ENCODE peak calls at places on chromosomes 13 and 19, in four cellular contexts. W is GM12878, I is HepG2, Q is K562. Z is an unnamed sample. For H3K4me1, the result is how much of the 10 kb centered on the place peaks cover.

GRCh38 chr13:79490846-79491245 is 9.9 kb downstream of the NDFIP2 start:
- DNase-seq in W (no peak), I (no peak), Q (no peak), Z (no peak)

GRCh38 chr19:45275370-45275971 is 24.4 kb downstream of the MARK4 start:
- DNase-seq in W (no peak), I (no peak), Q (no peak), Z (no peak)

GRCh38 chr19:40236366-40236765 is 9.9 kb upstream of the CCNP start:
- DNase-seq in W (no peak), I (no peak), Q (no peak), Z (no peak)

GRCh38 chr19:18777156-18777724 is 13.9 kb downstream of the COMP start:
- DNase-seq in W (no peak), I (no peak), Q (no peak), Z (no peak)

GRCh38 chr19:2524840-2525723 is 49.2 kb downstream of the GADD45B start:
- DNase-seq in W (no peak), I (peak), Q (no peak), Z (peak)

GRCh38 chr13:93224545-93224944 is 2.1 kb upstream of the GPC6 start:
- DNase-seq in W (no peak), I (peak), Q (no peak), Z (peak)

GRCh38 chr13:35157143-35157755 is 215.2 kb downstream of the NBEA start:
- DNase-seq in W (peak), I (peak), Q (no peak), Z (peak)

GRCh38 chr13:28326081-28326480 is 168.8 kb downstream of the FLT1 start:
- DNase-seq in W (no peak), I (no peak), Q (no peak), Z (no peak)

GRCh38 chr13:28313579-28313978 is 175.2 kb downstream of the PAN3 start:
- DNase-seq in W (no peak), I (no peak), Q (no peak), Z (peak)

GRCh38 chr19:18346091-18346490 is 5.7 kb downstream of the PGPEP1 start:
- DNase-seq in W (no peak), I (no peak), Q (no peak), Z (peak)

GRCh38 chr19:3506384-3507340 is 551 bp downstream of the FZR1 start:
- DNase-seq in W (no peak), I (no peak), Q (peak), Z (peak)

GRCh38 chr19:35755550-35756371 is 1.1 kb downstream of the HSPB6 start:
- DNase-seq in W (no peak), I (no peak), Q (no peak), Z (peak)

GRCh38 chr19:54017266-54017665 is 25.8 kb downstream of the CACNG6 start:
- DNase-seq in W (no peak), I (no peak), Q (no peak), Z (peak)

GRCh38 chr19:38290631-38291147 is 13.4 kb upstream of the C19orf33 start:
- DNase-seq in W (no peak), I (no peak), Q (no peak), Z (no peak)

GRCh38 chr19:35901854-35902661 is at the start of gene HCST:
- DNase-seq in W (no peak), I (no peak), Q (no peak), Z (no peak)

GRCh38 chr19:38736036-38736412 is 8.2 kb downstream of the CAPN12 start:
- DNase-seq in W (no peak), I (no peak), Q (peak), Z (peak)

GRCh38 chr19:53874384-53874995 is 6.8 kb downstream of the MYADM start:
- DNase-seq in W (no peak), I (no peak), Q (no peak), Z (no peak)

GRCh38 chr13:23506821-23507210 is 63.4 kb upstream of the TNFRSF19 start:
- DNase-seq in W (no peak), I (no peak), Q (no peak), Z (no peak)

GRCh38 chr13:79541426-79542049 is 60.6 kb downstream of the NDFIP2 start:
- DNase-seq in W (peak), I (peak), Q (peak), Z (peak)

GRCh38 chr13:68727165-68727564 is 1380.5 kb upstream of the ATXN8OS start:
- DNase-seq in W (no peak), I (no peak), Q (no peak), Z (no peak)

GRCh38 chr13:109764474-109765292 is 21.7 kb downstream of the IRS2 start:
- DNase-seq in W (no peak), I (no peak), Q (no peak), Z (peak)

GRCh38 chr19:34681478-34681877 is 4.0 kb downstream of the ZNF302 start:
- DNase-seq in W (no peak), I (no peak), Q (no peak), Z (no peak)

GRCh38 chr13:111282997-111283396 is 37.4 kb upstream of the TEX29 start:
- DNase-seq in W (no peak), I (no peak), Q (no peak), Z (no peak)

GRCh38 chr19:31015778-31016177 is 333.5 kb downstream of the TSHZ3 start:
- DNase-seq in W (no peak), I (no peak), Q (no peak), Z (no peak)

GRCh38 chr13:28492527-28493367 is 2.2 kb downstream of the FLT1 start:
- DNase-seq in W (peak), I (no peak), Q (no peak), Z (peak)

GRCh38 chr13:52348081-52348480 is 57.9 kb downstream of the THSD1 start:
- DNase-seq in W (no peak), I (no peak), Q (no peak), Z (no peak)

GRCh38 chr19:16470911-16471811 is 609 bp downstream of the EPS15L1 start:
- DNase-seq in W (no peak), I (no peak), Q (no peak), Z (peak)

GRCh38 chr19:4061683-4062575 is 4.8 kb downstream of the ZBTB7A start:
- DNase-seq in W (no peak), I (no peak), Q (no peak), Z (peak)

GRCh38 chr13:110616103-110617101 is 1.1 kb downstream of the NAXD start:
- DNase-seq in W (no peak), I (peak), Q (peak), Z (peak)

GRCh38 chr19:35088514-35088913 is 27.1 kb upstream of the FXYD3 start:
- DNase-seq in W (no peak), I (no peak), Q (no peak), Z (no peak)

GRCh38 chr13:59145381-59145780 is 1018.3 kb downstream of the DIAPH3 start:
- DNase-seq in W (no peak), I (no peak), Q (no peak), Z (no peak)

GRCh38 chr13:43558312-43558711 is 228.5 kb downstream of the ENOX1 start:
- DNase-seq in W (no peak), I (no peak), Q (no peak), Z (no peak)

GRCh38 chr19:14979498-14980255 is at the start of gene SLC1A6:
- DNase-seq in W (no peak), I (no peak), Q (no peak), Z (peak)

GRCh38 chr19:19081642-19082151 is 17.9 kb downstream of the SLC25A42 start:
- DNase-seq in W (no peak), I (no peak), Q (no peak), Z (no peak)

GRCh38 chr13:107104631-107105030 is 536.7 kb upstream of the ARGLU1 start:
- DNase-seq in W (no peak), I (no peak), Q (no peak), Z (no peak)

GRCh38 chr19:45186509-45187334 is 8.1 kb downstream of the BLOC1S3 start:
- DNase-seq in W (no peak), I (peak), Q (no peak), Z (no peak)

GRCh38 chr19:51713319-51714285 is 10.2 kb downstream of the HAS1 start:
- DNase-seq in W (no peak), I (no peak), Q (no peak), Z (no peak)

GRCh38 chr13:33543631-33544030 is 258.1 kb upstream of the STARD13 start:
- DNase-seq in W (no peak), I (no peak), Q (no peak), Z (peak)

DNA sequence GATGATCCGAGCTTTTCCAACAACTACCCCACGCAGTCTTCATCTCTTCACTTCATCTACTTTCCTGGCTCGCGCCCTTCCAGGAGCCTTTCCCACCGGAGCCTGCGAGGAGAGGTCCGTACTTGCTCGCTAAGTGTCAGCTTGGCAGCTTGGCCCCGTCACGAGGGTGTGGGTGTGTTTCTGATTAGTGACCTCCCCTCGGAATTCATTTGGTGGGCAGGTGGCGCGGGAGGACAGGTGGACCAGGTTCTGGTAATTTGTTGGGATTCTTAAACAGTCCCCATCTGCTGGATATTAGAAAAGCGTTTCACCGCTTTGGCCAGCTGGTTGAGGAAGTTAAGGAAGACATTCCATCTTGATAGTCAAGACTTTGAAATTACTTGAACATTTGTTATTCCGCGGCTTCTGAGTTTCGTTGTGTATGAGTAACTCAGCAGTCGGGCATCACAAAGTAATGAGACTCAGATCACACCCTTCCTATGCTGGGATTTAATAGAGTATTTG is 515 bp downstream of the UFM1 start:
- DNase-seq in W (no peak), I (peak), Q (peak), Z (peak)
- TF ChIP-seq JUNB in W (no peak), I (no peak), Q (no peak), Z (no peak)

DNA sequence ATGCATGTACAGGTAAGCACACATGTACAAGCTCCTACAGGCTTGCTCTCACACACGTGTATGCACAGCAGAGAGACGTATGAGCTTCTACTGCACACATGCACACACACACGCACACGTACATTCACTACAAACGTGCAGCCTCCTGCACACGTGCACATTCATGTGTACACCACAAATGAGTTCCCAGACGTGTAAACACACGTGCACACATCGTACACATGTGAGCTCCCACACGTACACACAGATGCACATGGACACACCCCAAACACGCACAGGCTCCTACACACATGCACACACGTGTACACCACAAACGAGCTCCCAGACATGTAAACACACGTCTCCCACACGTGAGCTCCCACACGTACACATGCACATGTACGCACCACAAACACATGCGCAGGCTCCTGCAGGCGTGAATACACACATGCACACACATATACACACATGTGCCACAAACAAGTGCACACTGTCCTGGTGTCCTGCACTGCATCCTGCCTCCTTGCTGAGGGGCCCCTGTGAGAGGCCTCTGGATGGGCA is 83.7 kb upstream of the MCF2L start:
- DNase-seq in W (no peak), I (no peak), Q (no peak), Z (no peak)
- TF ChIP-seq POLR2AphosphoS5 in W (no peak), I (peak), Q (no peak), Z (no peak)

DNA sequence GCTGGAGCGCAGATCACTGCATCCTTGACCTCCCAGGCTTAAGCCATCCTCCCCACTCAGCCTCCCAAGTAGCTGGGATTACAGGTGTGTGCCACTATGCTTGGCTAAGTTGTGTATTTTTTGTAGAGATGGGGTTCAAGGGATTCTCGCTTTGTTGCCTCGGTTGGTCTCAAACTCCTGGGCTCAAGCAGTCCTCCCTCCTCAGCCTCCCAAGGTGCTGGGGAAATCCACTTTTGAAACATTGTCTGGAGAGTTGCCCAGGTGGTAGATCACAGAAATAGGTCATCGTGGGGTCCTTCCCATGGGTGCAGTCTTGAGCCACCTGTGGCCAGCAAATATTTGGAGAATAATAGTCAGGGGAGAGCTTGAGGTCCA is 5.2 kb downstream of the LDLR start:
- DNase-seq in W (no peak), I (no peak), Q (no peak), Z (no peak)
- H3K4me1 ChIP-seq in W (under half), I (half or more), Q (under half), Z (under half)

DNA sequence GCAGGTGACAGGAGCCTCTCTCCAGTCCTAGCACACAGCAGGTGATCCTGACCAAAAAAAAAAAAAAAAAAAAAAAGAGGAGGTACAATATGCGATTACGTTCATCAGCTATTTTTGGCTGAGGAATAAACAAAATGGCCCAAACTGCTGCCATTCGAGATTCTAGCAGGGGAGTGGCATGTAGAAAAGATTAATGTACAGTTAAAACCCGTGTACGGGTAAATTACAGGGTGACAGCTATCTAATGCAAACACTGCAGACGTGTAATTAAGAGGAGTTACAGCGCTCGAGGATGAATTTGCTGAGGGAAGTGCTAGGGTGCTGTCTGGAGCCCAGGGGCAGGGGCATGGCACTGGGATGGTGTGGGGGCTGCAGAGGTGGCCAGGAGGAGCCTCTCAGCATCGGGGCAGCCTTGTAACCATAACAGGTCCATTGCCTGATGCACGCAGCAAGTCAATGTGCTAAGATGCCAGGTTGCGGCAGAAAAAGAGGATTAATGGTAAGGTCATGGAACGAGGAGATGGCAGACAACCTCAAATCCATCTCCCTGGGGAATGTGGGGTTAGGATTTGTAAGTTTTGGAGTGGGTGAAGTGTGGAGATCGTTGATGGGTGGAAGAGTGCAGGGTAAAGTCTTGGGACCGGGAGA is 17.4 kb downstream of the CHST8 start:
- DNase-seq in W (no peak), I (no peak), Q (no peak), Z (no peak)
- TF ChIP-seq JUNB in W (no peak), I (no peak), Q (no peak), Z (no peak)

GRCh38 chr13:112325941-112326645 is 50.1 kb upstream of the SPACA7 start:
- DNase-seq in W (no peak), I (no peak), Q (no peak), Z (no peak)
- TF ChIP-seq POLR2AphosphoS5 in W (no peak), I (no peak), Q (no peak), Z (no peak)

DNA sequence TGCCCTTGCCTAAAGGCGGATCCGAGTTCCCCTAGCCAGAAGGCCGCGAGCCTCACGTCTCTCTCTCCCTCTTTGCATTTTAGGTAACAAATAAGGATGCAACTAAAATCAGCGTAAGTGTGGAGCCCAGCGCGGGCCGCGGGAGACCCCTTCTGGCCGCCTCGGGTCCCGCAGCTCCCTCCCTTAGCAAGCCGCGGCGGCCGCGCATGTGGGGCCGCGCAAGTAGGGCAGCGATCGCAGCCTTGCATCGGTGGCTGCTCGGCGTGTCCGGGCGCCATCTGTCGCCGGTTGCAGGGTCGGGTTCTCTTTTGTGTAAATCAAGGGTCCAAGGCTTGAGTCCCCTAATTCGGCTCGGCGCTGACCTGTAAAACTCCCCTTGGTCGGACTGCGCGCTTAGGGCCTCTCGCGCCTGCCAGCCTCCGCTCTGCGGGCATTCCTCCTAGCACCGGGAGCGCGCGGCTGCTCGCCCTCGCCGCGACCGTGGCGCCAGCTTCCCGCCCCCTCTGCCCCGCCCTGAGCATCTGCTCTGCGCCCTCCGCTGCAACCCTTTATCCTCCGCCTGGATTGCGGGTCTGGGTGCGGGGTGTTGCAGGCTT is 2.7 kb downstream of the VSTM2B start:
- DNase-seq in W (peak), I (peak), Q (peak), Z (peak)
- H3K4me1 ChIP-seq in W (under half), I (under half), Q (under half), Z (under half)

DNA sequence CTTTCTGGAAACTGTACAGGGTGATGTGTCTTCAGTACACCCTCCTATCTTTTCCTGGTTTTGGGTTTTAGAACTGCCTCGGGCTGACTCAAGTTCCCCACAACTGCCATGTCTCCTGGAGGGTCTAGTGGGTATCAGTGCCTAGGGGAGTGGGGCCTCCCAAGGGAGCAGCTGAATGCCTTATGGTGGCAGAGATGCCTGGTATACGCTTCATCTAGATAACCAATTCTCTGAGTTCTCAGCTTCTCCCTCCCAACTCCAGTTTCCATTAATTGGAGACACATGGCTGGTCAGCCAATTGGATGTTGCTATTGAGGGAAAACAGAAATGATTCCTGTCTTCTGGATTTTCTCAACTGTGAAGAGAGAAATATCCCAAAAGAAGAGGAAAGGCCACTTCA is 12.8 kb downstream of the ZNF439 start:
- DNase-seq in W (no peak), I (no peak), Q (no peak), Z (no peak)
- TF ChIP-seq JUNB in W (no peak), I (no peak), Q (no peak), Z (no peak)

DNA sequence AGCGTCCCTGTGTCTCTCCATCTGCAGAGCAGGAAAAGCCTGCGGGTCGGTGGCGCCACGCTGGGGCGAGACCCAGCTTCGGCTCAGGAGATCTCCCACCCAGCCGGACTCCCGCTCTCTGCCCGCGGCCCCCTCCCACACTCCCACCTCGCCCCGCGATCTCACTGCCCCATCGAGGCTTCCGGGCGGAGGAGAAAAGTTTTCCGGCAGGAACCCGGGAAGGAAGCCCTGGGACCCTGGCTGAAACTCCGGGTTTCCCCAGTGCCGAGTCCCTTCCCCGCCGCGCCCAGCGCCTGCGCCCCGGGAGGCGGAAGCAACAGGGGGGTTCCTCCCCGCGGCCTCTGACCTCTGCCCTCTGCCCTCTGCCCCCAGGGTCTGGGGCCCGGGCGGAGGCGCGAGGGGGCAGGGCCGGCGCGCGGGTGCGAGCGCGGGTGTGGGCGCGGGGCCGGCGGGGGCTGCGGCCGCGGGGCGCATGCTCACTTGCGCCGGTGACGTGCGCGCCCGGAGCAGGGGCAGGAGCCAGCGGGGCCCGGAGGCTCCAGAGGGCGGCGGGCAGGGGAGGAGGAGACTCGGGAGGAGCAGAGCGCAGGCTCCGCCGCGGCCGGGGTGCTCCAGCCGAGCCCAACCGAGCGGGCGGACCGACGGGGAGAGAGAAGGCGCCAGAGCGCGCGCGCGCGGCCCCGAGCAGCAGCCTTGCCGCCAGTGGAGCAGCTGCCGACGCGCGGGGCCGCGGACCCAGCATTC is at the start of gene ATP11A:
- DNase-seq in W (no peak), I (peak), Q (peak), Z (peak)
- TF ChIP-seq POLR2AphosphoS5 in W (no peak), I (peak), Q (no peak), Z (peak)

Z was measured in GM23338.